ENCODE peak calls at places on chromosomes 1 and 21, in seven cellular contexts. Q is stimulated activated CD8-positive, alpha-beta memory T cell treated with anti-CD3 and anti-CD28 coated beads, Interleukin-4, amount 100 ng/mL, for 24 hours; D is heart right ventricle; U is GM12865; G is NCI-H82; N is T-helper 1 cell; T is GM12892. R is an unnamed sample.

GRCh38 chr1:39672551-39672947 is 642 bp upstream of the NT5C1A start:
- DNase-seq in N (no peak), G (peak), Q (no peak), T (no peak), D (no peak), U (peak), R (peak)

GRCh38 chr1:66350001-66350547 is 183.9 kb upstream of the SGIP1 start:
- DNase-seq in D (no peak), N (peak), T (no peak), G (no peak), U (peak), Q (no peak), R (no peak)

GRCh38 chr1:36306210-36306901 is at the start of gene SH3D21:
- DNase-seq in Q (no peak), N (peak), D (peak), G (peak), T (no peak), U (peak), R (peak)

GRCh38 chr1:16980473-16981268 is at the start of gene MFAP2:
- DNase-seq in T (no peak), D (no peak), N (no peak), G (no peak), Q (no peak), U (no peak), R (no peak)

GRCh38 chr1:57467825-57468224 is 44.0 kb upstream of the DAB1 start:
- DNase-seq in T (no peak), U (no peak), G (no peak), Q (no peak), N (no peak), D (no peak), R (no peak)

GRCh38 chr1:171142451-171143121 is 42.5 kb upstream of the FMO2 start:
- DNase-seq in U (no peak), Q (no peak), N (no peak), D (no peak), T (no peak), G (peak), R (peak)

GRCh38 chr1:77624102-77624501 is 58.4 kb downstream of the ZZZ3 start:
- DNase-seq in U (no peak), D (no peak), Q (no peak), T (no peak), G (no peak), N (no peak), R (no peak)

GRCh38 chr1:234763910-234764309 is 153.9 kb upstream of the IRF2BP2 start:
- DNase-seq in D (no peak), U (no peak), N (no peak), G (no peak), T (no peak), Q (no peak), R (no peak)

GRCh38 chr1:154326546-154327465 is 1.5 kb downstream of the ATP8B2 start:
- DNase-seq in N (no peak), Q (no peak), T (no peak), D (peak), U (no peak), G (peak), R (no peak)

GRCh38 chr1:31784356-31785019 is 20.3 kb upstream of the ADGRB2 start:
- DNase-seq in G (no peak), N (no peak), Q (no peak), D (no peak), T (no peak), U (no peak), R (peak)

GRCh38 chr1:62426794-62427193 is 10.1 kb upstream of the USP1 start:
- DNase-seq in T (no peak), U (no peak), Q (no peak), D (no peak), G (no peak), N (no peak), R (no peak)

GRCh38 chr1:207050768-207051614 is at the start of gene YOD1:
- DNase-seq in T (peak), U (peak), N (peak), G (peak), Q (peak), D (peak), R (peak)

GRCh38 chr21:34912022-34912933 is 136.8 kb downstream of the RUNX1 start:
- DNase-seq in D (no peak), G (no peak), Q (no peak), N (no peak), T (no peak), U (peak), R (no peak)

GRCh38 chr1:9239622-9240401 is 5.2 kb downstream of the H6PD start:
- DNase-seq in G (peak), U (peak), D (peak), N (peak), T (peak), Q (peak), R (peak)

GRCh38 chr1:228062085-228062791 is 20.3 kb upstream of the ARF1 start:
- DNase-seq in T (no peak), Q (no peak), U (no peak), N (no peak), G (no peak), D (no peak), R (no peak)

GRCh38 chr1:16181887-16182719 is 26.2 kb upstream of the EPHA2 start:
- DNase-seq in T (no peak), N (no peak), U (no peak), Q (no peak), D (peak), G (no peak), R (no peak)

R was measured in WERI-Rb-1.